ENCODE peak calls at places on chromosomes 13 and 19, in five cellular contexts. Z is A549, K is HepG2, F is GM12878, A is K562. N is an unnamed sample.

GRCh38 chr13:27919934-27920676 is at the start of gene PDX1:
- DNase-seq in Z (no peak), K (no peak), F (no peak), A (no peak), N (no peak)

GRCh38 chr19:33232656-33233055 is 7.0 kb upstream of the SLC7A10 start:
- DNase-seq in Z (no peak), K (no peak), F (no peak), A (no peak), N (no peak)

GRCh38 chr19:7783991-7784421 is 21.0 kb downstream of the CLEC4M start:
- DNase-seq in Z (peak; percentile 28), K (peak; percentile 17), F (no peak), A (no peak), N (peak; percentile 72)

GRCh38 chr13:38103851-38104250 is 234.3 kb upstream of the TRPC4 start:
- DNase-seq in Z (no peak), K (no peak), F (no peak), A (no peak), N (no peak)

GRCh38 chr19:39398297-39398864 is 7.2 kb downstream of the MED29 start:
- DNase-seq in Z (peak; percentile 92), K (peak; percentile 36), F (no peak), A (peak; percentile 60), N (peak; percentile 84)

GRCh38 chr19:4537953-4538600 is 1.8 kb downstream of the LRG1 start:
- DNase-seq in Z (no peak), K (no peak), F (no peak), A (no peak), N (no peak)

GRCh38 chr19:16587031-16588023 is 15.1 kb upstream of the SLC35E1 start:
- DNase-seq in Z (no peak), K (no peak), F (peak; percentile 84), A (no peak), N (peak; percentile 67)

GRCh38 chr13:83332751-83333150 is 549.5 kb downstream of the SLITRK1 start:
- DNase-seq in Z (no peak), K (no peak), F (no peak), A (no peak), N (no peak)

DNA sequence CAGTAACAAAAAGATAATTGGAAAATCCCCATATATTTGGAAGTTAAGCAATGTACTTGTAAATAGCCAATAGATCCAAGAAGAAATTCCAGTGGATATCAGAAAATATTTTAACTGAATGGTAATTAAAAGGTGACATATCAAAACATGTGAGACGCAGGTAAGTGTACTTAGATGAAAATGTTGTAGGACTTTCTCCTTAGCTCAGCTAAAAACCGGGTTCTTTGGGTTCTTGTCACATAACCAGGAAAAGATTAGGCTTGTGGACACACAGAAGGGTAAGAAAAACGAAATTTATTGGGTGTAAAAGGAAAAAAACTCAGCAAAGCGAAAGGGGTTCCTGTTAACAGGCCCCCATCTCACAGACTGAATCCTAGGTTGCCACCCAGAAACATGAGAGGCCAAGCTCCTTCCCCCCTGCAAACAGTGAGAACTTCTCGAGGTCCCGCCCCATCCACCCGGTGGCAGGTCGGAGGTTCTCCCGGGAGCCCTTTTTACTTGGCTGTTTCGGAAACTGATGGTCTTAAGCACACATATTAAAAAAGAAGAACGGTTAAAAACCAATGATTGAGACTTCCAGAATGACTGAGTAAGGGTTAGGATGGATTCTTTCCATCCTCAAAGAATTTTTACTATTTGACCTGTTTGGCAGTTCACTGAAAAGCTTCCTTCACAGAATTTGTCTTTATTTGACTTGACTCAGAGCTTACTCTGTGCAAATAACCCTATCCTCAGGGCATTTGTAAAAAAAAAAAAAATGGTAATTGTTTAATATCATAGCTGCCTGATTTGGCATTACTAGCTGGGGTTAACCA is 3.1 kb upstream of the CCDC70 start:
- DNase-seq in Z (peak; percentile 31), K (peak; percentile 22), F (no peak), A (no peak), N (no peak)
- H3K4me3 ChIP-seq in Z (peak overlapping the region; percentile 8), K (no peak overlapping the region), F (no peak overlapping the region), A (no peak overlapping the region), N (no peak overlapping the region)

DNA sequence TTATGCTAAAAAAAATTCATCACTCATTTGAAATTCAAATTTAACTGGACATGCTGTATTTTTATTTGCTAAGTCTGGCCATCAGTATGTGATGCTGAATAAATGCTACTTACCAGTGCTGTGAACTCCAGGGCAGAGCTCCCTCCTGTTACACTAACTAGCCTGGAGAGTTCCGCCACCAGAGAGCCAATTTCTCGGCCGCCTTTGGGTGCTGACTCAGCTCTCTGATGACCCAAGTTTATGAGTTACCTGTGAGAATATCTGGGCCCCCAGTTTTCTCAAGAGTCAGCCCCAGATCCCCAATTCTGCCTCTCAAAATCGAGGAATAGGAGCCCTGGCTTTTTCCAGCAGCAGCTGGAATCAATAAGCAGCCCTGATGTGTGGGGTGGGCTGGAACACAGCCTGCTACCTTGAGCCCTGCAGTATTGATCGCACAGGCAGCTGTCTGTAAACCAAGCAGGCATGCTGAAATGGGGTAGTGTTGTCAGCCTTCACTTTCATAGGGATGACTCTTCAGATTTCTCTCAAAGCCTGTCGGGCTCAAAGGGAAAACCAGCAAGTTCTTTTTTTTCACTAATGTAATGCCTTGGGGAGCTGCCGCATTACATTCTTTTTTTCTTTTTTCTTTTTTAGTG is 113.7 kb downstream of the DNAJC15 start:
- DNase-seq in Z (no peak), K (peak; percentile 6), F (no peak), A (no peak), N (no peak)
- TF ChIP-seq BHLHE40 in Z (no peak), K (no peak), F (no peak), A (no peak), N (no peak)

GRCh38 chr13:44305216-44305615 is 68.4 kb upstream of the SERP2 start:
- DNase-seq in Z (no peak), K (no peak), F (no peak), A (no peak), N (no peak)
- H3K4me3 ChIP-seq in Z (no peak overlapping the region), K (no peak overlapping the region), F (no peak overlapping the region), A (no peak overlapping the region), N (no peak overlapping the region)

DNA sequence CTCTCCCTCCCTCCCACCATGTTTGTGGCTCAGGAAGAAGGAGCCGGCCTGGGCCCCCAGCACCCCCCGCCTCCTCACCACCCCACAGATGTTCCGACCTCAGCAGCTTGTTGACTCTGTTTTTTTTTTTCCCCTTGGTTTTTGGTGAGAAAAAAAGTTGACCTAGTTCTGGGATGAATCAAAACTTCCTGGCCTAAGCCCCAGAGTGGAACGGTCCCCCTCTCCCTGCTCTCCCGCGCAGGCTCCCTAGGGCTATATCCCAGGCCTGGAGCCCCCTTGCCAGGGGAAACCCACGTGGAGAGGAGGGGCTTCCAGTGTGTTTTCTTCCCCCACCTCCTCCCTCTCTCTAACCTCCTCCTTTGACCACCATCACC is 4.0 kb downstream of the COL5A3 start:
- DNase-seq in Z (no peak), K (no peak), F (no peak), A (no peak), N (peak; percentile 72)
- TF ChIP-seq BHLHE40 in Z (no peak), K (no peak), F (no peak), A (no peak), N (no peak)

GRCh38 chr19:38032151-38032550 is 125.1 kb downstream of the SIPA1L3 start:
- DNase-seq in Z (no peak), K (no peak), F (no peak), A (no peak), N (peak; percentile 74)

GRCh38 chr19:38034153-38034835 is 127.3 kb downstream of the SIPA1L3 start:
- DNase-seq in Z (no peak), K (no peak), F (no peak), A (no peak), N (peak; percentile 62)

GRCh38 chr19:38035515-38036495 is 128.8 kb downstream of the SIPA1L3 start:
- DNase-seq in Z (no peak), K (peak; percentile 6), F (no peak), A (no peak), N (peak; percentile 58)

GRCh38 chr19:38032951-38033350 is 125.9 kb downstream of the SIPA1L3 start:
- DNase-seq in Z (no peak), K (no peak), F (no peak), A (no peak), N (no peak)

GRCh38 chr19:38033658-38034150 is 126.7 kb downstream of the SIPA1L3 start:
- DNase-seq in Z (no peak), K (no peak), F (peak; percentile 81), A (no peak), N (no peak)
- H3K4me3 ChIP-seq in Z (no peak overlapping the region), K (no peak overlapping the region), F (peak overlapping the region; percentile 11), A (no peak overlapping the region), N (no peak overlapping the region)

DNA sequence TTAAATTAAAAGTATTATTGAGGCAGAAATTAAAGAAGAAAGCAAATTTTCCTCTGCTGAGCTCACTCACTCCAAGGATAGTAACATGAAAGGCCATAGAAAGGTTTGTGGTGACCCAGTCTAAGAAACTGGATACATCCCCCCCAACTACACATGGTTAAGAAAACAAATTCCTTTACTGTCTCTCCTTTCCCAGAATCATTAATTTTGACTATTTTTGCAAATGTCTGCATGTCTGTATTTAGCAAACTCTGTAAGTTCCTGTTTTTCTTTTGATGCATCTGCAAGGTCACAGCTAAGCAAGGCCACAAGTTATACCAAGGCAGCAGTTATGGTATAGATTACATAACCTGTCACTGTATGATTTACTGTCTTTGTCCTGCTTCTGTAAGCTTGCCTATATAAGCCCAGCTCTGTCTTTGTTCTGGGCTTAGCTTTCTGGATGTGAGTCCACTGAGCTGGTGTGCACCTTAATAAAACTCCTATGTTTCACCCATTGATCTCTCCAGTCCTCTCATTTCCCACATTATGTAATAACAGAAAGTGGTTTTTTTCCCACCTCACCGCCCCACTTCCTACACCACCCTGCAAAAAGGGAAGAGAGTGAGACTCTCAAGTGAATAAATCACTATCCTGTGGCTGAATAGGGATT is 8.5 kb upstream of the ZNF83 start:
- DNase-seq in Z (peak; percentile 26), K (no peak), F (no peak), A (peak; percentile 17), N (peak; percentile 29)
- TF ChIP-seq BHLHE40 in Z (no peak), K (no peak), F (no peak), A (no peak), N (no peak)

DNA sequence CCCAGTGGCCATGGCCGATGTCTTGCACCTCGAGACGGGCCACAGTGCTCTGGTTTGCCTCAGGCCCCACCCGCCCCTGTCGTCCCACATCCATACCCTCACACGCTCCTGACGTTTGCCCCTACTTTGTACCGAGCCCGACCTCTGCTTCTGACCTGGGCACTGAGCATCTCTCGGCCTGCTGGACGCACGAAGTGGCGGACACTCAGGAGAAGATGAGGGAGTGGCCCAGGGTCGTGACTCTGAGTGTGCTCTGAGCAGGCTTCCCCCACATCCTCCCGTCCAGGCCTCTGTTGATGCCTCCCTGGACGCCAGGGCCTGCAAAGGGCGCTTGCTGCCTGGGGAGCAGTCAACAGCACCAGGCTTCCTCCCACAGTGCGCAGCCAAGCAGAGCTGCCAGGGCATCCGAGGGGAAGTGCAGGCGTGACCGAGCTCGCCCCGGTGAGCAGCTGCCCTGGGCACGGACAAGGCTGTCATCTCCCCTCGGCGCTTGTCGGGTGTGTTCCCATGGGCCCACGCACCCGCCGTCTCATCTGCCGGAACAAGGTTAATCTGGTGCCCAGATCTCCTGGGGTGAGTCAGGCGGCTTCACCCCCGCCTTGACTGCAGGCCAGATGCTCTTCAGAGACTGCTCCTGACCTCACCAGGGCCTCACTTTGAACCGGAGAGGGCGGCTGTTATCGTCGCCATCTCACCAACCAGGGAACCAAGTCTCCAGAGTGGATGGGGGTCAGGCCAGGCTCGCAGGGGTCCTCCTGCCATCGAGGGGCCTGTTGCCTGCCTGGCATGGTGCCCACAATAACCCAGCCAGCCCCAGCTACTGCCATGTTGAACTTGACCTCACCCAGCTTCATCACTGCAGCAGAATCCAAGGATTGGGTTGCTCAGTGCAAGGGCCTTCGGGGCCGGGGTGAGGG is 27.2 kb downstream of the COMP start:
- DNase-seq in Z (no peak), K (no peak), F (no peak), A (peak; percentile 56), N (peak; percentile 27)
- H3K4me3 ChIP-seq in Z (no peak overlapping the region), K (no peak overlapping the region), F (no peak overlapping the region), A (no peak overlapping the region), N (no peak overlapping the region)

N was measured in IMR-90.